ENCODE peak calls at places on chromosomes 7 and 10, in four cellular contexts. M, E, N and L are unnamed samples.

GRCh38 chr10:11448545-11449244 is 162.8 kb downstream of the USP6NL start:
- DNase-seq in E (no peak), M (no peak), N (no peak), L (no peak)

GRCh38 chr10:34696423-34696822 is 118.7 kb downstream of the PARD3 start:
- DNase-seq in M (peak; percentile 53), N (peak; percentile 86), E (no peak), L (peak; percentile 77)

GRCh38 chr10:24727811-24728210 is 4.1 kb upstream of the ARHGAP21 start:
- DNase-seq in E (no peak), M (no peak), N (peak; percentile 45), L (no peak)

GRCh38 chr10:113475381-113475807 is 77.5 kb upstream of the HABP2 start:
- DNase-seq in E (no peak), N (peak; percentile 24), M (peak; percentile 65), L (peak; percentile 42)

GRCh38 chr10:102435098-102435497 is 2.7 kb upstream of the CUEDC2 start:
- DNase-seq in E (no peak), N (no peak), M (no peak), L (no peak)

GRCh38 chr7:98930921-98931320 is 52.6 kb downstream of the TRRAP start:
- DNase-seq in E (no peak), M (no peak), N (peak; percentile 34), L (no peak)

GRCh38 chr10:100101526-100102076 is 19.9 kb upstream of the CPN1 start:
- DNase-seq in N (peak; percentile 63), M (peak; percentile 29), E (no peak), L (peak; percentile 30)

GRCh38 chr10:34018811-34019210 is 684.3 kb upstream of the NRP1 start:
- DNase-seq in N (no peak), M (no peak), E (no peak), L (no peak)

GRCh38 chr10:109866995-109867635 is 56.2 kb downstream of the XPNPEP1 start:
- DNase-seq in N (peak; percentile 17), E (no peak), M (no peak), L (peak; percentile 8)

GRCh38 chr7:109003742-109004141 is 434.1 kb downstream of the DNAJB9 start:
- DNase-seq in M (no peak), E (no peak), N (peak; percentile 80), L (no peak)